ENCODE peak calls at places on chromosomes 1 and 21, in six cellular contexts. One of them, this sample, is unnamed.

GRCh38 chr1:186605762-186606350 is 74.4 kb downstream of the PTGS2 start:
- DNase-seq in small intestine: peak; percentile 40
- DNase-seq in ascending aorta: no peak
- DNase-seq in upper lobe of left lung: peak; percentile 44
- DNase-seq in lung: peak; percentile 48
- DNase-seq in IMR-90: peak; percentile 59
- DNase-seq in this sample: no peak

GRCh38 chr1:240608707-240609106 is 3.2 kb downstream of the GREM2 start:
- DNase-seq in lung: no peak
- DNase-seq in ascending aorta: no peak
- DNase-seq in IMR-90: no peak
- DNase-seq in small intestine: no peak
- DNase-seq in upper lobe of left lung: no peak
- DNase-seq in this sample: no peak

GRCh38 chr1:156805766-156806511 is 10.7 kb downstream of the SH2D2A start:
- DNase-seq in ascending aorta: no peak
- DNase-seq in upper lobe of left lung: no peak
- DNase-seq in small intestine: no peak
- DNase-seq in IMR-90: peak; percentile 92
- DNase-seq in lung: no peak
- DNase-seq in this sample: no peak

GRCh38 chr1:232149302-232150201 is 480.4 kb downstream of the SIPA1L2 start:
- DNase-seq in upper lobe of left lung: no peak
- DNase-seq in ascending aorta: no peak
- DNase-seq in IMR-90: peak; percentile 84
- DNase-seq in small intestine: no peak
- DNase-seq in lung: no peak
- DNase-seq in this sample: no peak

GRCh38 chr1:21783679-21784603 is 992 bp upstream of the USP48 start:
- DNase-seq in lung: no peak
- DNase-seq in small intestine: no peak
- DNase-seq in ascending aorta: peak; percentile 76
- DNase-seq in IMR-90: peak; percentile 83
- DNase-seq in upper lobe of left lung: peak; percentile 32
- DNase-seq in this sample: no peak

GRCh38 chr1:198772626-198773025 is 133.8 kb downstream of the PTPRC start:
- DNase-seq in IMR-90: no peak
- DNase-seq in lung: no peak
- DNase-seq in small intestine: no peak
- DNase-seq in ascending aorta: no peak
- DNase-seq in upper lobe of left lung: no peak
- DNase-seq in this sample: no peak

GRCh38 chr21:27647401-27647800 is 680.5 kb upstream of the ADAMTS5 start:
- DNase-seq in lung: no peak
- DNase-seq in upper lobe of left lung: no peak
- DNase-seq in IMR-90: no peak
- DNase-seq in ascending aorta: no peak
- DNase-seq in small intestine: peak; percentile 3
- DNase-seq in this sample: no peak

GRCh38 chr21:44360174-44360573 is 6.8 kb downstream of the TRPM2 start:
- DNase-seq in upper lobe of left lung: no peak
- DNase-seq in ascending aorta: no peak
- DNase-seq in small intestine: no peak
- DNase-seq in lung: no peak
- DNase-seq in IMR-90: no peak
- DNase-seq in this sample: no peak

GRCh38 chr21:36532769-36533467 is 53.0 kb upstream of the CLDN14 start:
- DNase-seq in small intestine: no peak
- DNase-seq in upper lobe of left lung: no peak
- DNase-seq in IMR-90: peak; percentile 47
- DNase-seq in lung: no peak
- DNase-seq in ascending aorta: no peak
- DNase-seq in this sample: no peak

GRCh38 chr1:226402615-226403521 is 5.0 kb downstream of the PARP1 start:
- DNase-seq in IMR-90: no peak
- DNase-seq in upper lobe of left lung: no peak
- DNase-seq in small intestine: no peak
- DNase-seq in lung: no peak
- DNase-seq in ascending aorta: no peak
- DNase-seq in this sample: no peak

DNA sequence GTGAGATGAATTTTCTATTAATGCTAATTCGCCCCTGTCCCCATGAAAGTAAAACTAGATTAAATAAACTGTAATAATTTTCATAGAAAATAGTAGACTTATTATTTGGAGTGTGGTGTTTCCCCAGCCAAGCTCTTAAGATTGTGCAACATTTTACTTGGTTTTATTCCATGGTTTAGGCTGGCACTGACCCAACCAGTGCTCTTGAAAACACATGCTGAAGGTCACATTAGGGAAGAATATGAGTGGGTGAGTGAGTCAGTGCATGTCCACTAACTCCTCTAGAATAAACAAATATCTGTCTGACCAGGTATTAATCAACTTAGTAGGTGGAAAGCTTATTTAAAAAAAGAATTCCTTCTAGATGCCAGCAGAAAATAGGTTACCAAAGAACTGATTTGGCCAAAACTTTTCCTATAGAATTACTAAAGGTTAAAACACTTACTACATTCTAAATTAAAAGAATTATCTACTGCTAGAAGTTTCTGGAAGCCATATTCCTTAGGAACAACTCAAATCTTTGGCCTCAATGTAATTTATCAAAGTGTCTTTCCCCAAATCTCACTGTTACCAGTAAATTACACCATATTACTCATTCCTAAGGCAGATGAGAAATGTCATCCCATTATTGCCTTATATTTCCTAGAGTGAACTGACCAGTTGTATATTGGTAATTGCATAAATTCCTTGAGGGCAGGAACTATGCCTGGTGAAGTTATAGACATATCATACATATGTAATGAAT is 89.7 kb upstream of the RGS1 start:
- DNase-seq in small intestine: no peak
- DNase-seq in lung: peak; percentile 82
- DNase-seq in upper lobe of left lung: peak; percentile 73
- DNase-seq in ascending aorta: peak; percentile 92
- DNase-seq in IMR-90: peak; percentile 99
- DNase-seq in this sample: no peak
- H3K27ac ChIP-seq in small intestine: no peak overlapping the region
- H3K27ac ChIP-seq in lung: no peak overlapping the region
- H3K27ac ChIP-seq in upper lobe of left lung: no peak overlapping the region
- H3K27ac ChIP-seq in ascending aorta: peak overlapping the region; percentile 36
- H3K27ac ChIP-seq in IMR-90: peak overlapping the region; percentile 53
- H3K27ac ChIP-seq in this sample: peak overlapping the region; percentile 67

GRCh38 chr1:19468397-19468956 is 16.9 kb downstream of the CAPZB start:
- DNase-seq in small intestine: peak; percentile 96
- DNase-seq in IMR-90: no peak
- DNase-seq in upper lobe of left lung: peak; percentile 73
- DNase-seq in lung: no peak
- DNase-seq in ascending aorta: no peak
- DNase-seq in this sample: peak; percentile 90
- H3K4me1 ChIP-seq in small intestine: peaks cover 41% of the 10 kb centered on the region
- H3K4me1 ChIP-seq in IMR-90: peaks cover 30% of the 10 kb centered on the region
- H3K4me1 ChIP-seq in upper lobe of left lung: peaks cover 62% of the 10 kb centered on the region
- H3K4me1 ChIP-seq in lung: peaks cover 34% of the 10 kb centered on the region
- H3K4me1 ChIP-seq in ascending aorta: no peaks in the 10 kb centered on the region
- H3K4me1 ChIP-seq in this sample: peaks cover 68% of the 10 kb centered on the region

DNA sequence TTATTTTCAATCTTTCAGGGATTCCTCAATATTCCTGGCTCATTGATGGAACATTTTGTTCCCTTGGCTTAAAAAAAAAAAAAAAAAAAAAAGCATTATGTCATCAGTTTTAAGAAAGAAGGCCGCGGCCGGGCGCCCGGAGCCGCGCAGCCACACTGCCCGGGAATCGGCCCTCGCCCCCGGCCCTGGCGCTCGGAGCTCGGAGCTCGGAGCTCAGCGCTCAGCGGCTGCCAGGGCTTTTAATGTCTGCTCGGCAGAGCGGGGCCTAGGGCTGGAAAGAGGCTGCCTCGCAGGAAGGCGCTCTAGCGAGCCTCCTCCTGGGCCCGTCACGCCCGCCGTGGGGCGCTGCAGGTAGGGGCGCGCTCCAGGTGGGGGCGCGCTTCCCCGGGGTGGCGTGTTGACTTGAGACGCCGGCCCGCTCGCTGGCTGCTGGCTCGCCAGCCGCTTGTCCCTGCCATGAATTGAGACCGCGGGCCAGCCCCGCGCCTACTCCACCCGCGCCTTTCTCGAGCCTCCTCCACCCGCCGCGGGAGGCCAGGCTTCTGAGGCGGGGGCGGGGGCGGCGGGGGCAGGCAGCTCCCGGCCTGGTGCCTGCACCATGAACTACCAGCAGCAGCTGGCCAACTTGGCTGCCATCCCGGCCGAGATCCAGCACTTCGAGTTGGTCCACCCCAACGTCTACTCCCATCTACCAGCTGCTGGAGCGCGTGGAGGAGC is 5.4 kb upstream of the TDRD5 start:
- DNase-seq in ascending aorta: no peak
- DNase-seq in lung: no peak
- DNase-seq in upper lobe of left lung: peak; percentile 45
- DNase-seq in small intestine: peak; percentile 70
- DNase-seq in IMR-90: no peak
- DNase-seq in this sample: no peak
- H3K27ac ChIP-seq in ascending aorta: peak overlapping the region; percentile 69
- H3K27ac ChIP-seq in lung: no peak overlapping the region
- H3K27ac ChIP-seq in upper lobe of left lung: no peak overlapping the region
- H3K27ac ChIP-seq in small intestine: no peak overlapping the region
- H3K27ac ChIP-seq in IMR-90: no peak overlapping the region
- H3K27ac ChIP-seq in this sample: peak overlapping the region; percentile 43

DNA sequence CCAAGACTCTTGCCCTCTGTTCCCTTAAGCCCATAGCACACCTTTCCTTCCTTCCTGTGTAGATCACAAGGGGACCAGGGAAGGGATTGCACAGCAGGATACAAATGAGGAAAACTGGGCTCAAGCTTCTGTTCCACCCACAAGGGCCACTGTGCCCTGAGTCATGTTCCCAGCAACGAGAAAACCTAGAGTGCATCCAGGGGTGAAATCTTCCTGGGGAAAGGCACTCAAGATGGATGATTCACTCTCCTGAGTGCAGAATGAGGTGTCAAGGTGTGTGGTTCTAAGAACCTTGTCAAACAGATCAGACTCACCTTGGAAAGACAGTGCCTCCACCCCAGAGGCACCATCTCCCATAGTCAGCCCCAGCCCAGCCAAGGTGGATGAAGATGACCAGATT is 40.7 kb upstream of the EYA3 start:
- DNase-seq in ascending aorta: no peak
- DNase-seq in small intestine: no peak
- DNase-seq in lung: no peak
- DNase-seq in IMR-90: peak; percentile 82
- DNase-seq in upper lobe of left lung: peak; percentile 48
- DNase-seq in this sample: no peak
- H3K4me1 ChIP-seq in ascending aorta: no peaks in the 10 kb centered on the region
- H3K4me1 ChIP-seq in small intestine: no peaks in the 10 kb centered on the region
- H3K4me1 ChIP-seq in lung: peaks cover 3% of the 10 kb centered on the region
- H3K4me1 ChIP-seq in IMR-90: peaks cover 3% of the 10 kb centered on the region
- H3K4me1 ChIP-seq in upper lobe of left lung: no peaks in the 10 kb centered on the region
- H3K4me1 ChIP-seq in this sample: no peaks in the 10 kb centered on the region

DNA sequence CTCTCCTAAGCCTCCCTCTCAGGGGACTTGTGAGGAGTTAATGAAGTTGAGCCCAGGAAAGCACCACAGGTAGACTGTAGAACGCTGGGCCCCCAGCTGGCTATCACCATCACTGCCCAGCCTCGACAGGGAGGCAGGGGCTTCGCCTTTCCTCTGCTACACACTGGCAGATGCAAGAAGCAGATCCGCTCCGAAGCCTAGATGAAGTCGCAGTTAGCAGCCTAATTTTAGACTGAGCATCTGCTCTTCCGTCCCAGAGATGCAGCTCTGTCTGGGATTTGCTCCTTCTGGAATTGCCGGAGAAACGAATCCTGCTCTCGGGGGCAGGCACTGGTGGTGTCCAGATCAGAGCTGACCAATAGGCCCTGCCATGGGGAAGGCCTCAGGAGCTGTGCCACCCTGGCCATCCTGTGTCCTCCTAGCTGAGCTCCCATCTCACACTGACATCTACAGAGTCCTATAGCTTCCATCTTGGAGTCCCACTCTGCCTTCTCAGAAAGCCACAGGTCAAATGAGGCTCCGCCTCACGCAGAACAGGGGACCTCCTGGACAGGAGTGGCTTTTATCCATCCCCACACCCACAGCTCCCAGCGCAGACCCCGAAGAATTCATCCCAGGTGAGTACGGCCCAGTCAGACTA is 186.8 kb upstream of the EDN2 start:
- DNase-seq in IMR-90: no peak
- DNase-seq in upper lobe of left lung: no peak
- DNase-seq in lung: no peak
- DNase-seq in small intestine: no peak
- DNase-seq in ascending aorta: no peak
- DNase-seq in this sample: no peak
- H3K27ac ChIP-seq in IMR-90: peak overlapping the region; percentile 52
- H3K27ac ChIP-seq in upper lobe of left lung: no peak overlapping the region
- H3K27ac ChIP-seq in lung: no peak overlapping the region
- H3K27ac ChIP-seq in small intestine: no peak overlapping the region
- H3K27ac ChIP-seq in ascending aorta: no peak overlapping the region
- H3K27ac ChIP-seq in this sample: no peak overlapping the region

DNA sequence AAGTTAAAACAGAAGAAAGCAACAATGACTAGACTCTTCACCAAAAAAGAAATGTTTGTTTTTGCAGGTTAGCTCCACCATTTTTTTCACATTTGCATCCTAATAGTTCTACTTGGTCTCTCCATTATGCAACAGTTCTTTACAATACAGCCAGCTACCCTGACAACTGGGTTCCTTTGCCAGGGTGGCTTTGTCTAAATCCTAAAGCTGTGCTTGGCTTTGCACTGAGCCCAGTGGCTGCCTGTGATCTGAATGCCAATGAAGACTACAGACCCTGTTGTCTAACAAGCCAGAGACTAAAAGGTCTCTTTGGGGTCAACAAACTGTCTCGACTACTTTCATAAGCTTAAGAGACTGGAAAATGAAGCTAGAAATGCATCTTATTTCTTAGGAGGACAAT is 112.0 kb downstream of the AKT3 start:
- DNase-seq in ascending aorta: no peak
- DNase-seq in upper lobe of left lung: no peak
- DNase-seq in lung: no peak
- DNase-seq in small intestine: no peak
- DNase-seq in IMR-90: no peak
- DNase-seq in this sample: no peak
- H3K4me1 ChIP-seq in ascending aorta: peaks cover 6% of the 10 kb centered on the region
- H3K4me1 ChIP-seq in upper lobe of left lung: no peaks in the 10 kb centered on the region
- H3K4me1 ChIP-seq in lung: no peaks in the 10 kb centered on the region
- H3K4me1 ChIP-seq in small intestine: no peaks in the 10 kb centered on the region
- H3K4me1 ChIP-seq in IMR-90: peaks cover 11% of the 10 kb centered on the region
- H3K4me1 ChIP-seq in this sample: no peaks in the 10 kb centered on the region

GRCh38 chr1:38958967-38959366 is 17.3 kb upstream of the RHBDL2 start:
- DNase-seq in upper lobe of left lung: no peak
- DNase-seq in ascending aorta: no peak
- DNase-seq in IMR-90: peak; percentile 33
- DNase-seq in lung: no peak
- DNase-seq in small intestine: no peak
- DNase-seq in this sample: no peak
- H3K27ac ChIP-seq in upper lobe of left lung: no peak overlapping the region
- H3K27ac ChIP-seq in ascending aorta: no peak overlapping the region
- H3K27ac ChIP-seq in IMR-90: no peak overlapping the region
- H3K27ac ChIP-seq in lung: no peak overlapping the region
- H3K27ac ChIP-seq in small intestine: no peak overlapping the region
- H3K27ac ChIP-seq in this sample: no peak overlapping the region

This sample was measured in Peyer's patch.